ENCODE peak calls at places on chromosomes 5 and 9, in five cellular contexts. I is GM23248, S is aorta, Z is SK-N-SH, J is keratinocyte. D is an unnamed sample.
A peak's percentile ranks its signal among the peaks of the same experiment; 100 is the strongest.

GRCh38 chr5:43207601-43208000 is 15.6 kb downstream of the NIM1K start:
- DNase-seq in S (no peak), I (peak; percentile 63), Z (no peak), J (no peak), D (no peak)

GRCh38 chr5:16600397-16600796 is 16.4 kb downstream of the RETREG1 start:
- DNase-seq in I (peak; percentile 14), J (no peak), S (peak; percentile 73), Z (peak; percentile 75), D (no peak)

GRCh38 chr9:133127340-133127981 is 6.4 kb upstream of the RALGDS start:
- DNase-seq in Z (no peak), S (no peak), J (no peak), I (peak; percentile 55), D (no peak)

GRCh38 chr5:156815988-156816599 is 34.0 kb upstream of the PPP1R2B start:
- DNase-seq in S (no peak), Z (peak; percentile 53), I (peak; percentile 58), J (no peak), D (no peak)

GRCh38 chr5:151694035-151694485 is 7.3 kb upstream of the SPARC start:
- DNase-seq in I (peak; percentile 53), S (no peak), J (no peak), Z (no peak), D (no peak)

GRCh38 chr5:16457451-16457850 is 8.1 kb downstream of the ZNF622 start:
- DNase-seq in S (no peak), J (no peak), Z (no peak), I (no peak), D (no peak)

GRCh38 chr5:141565826-141566575 is 52.8 kb downstream of the DIAPH1 start:
- DNase-seq in I (peak; percentile 65), Z (no peak), S (no peak), J (no peak), D (no peak)

GRCh38 chr5:159965031-159965837 is 43.7 kb upstream of the TTC1 start:
- DNase-seq in S (peak; percentile 78), J (no peak), Z (peak; percentile 69), I (peak; percentile 80), D (no peak)

GRCh38 chr5:54217826-54218503 is 92.4 kb downstream of the ARL15 start:
- DNase-seq in I (peak; percentile 72), S (no peak), J (peak; percentile 17), Z (peak; percentile 45), D (no peak)

GRCh38 chr9:89882876-89883275 is 278.1 kb downstream of the GADD45G start:
- DNase-seq in S (no peak), J (no peak), Z (no peak), I (no peak), D (peak; percentile 7)

GRCh38 chr9:32424616-32425015 is 40.2 kb downstream of the ACO1 start:
- DNase-seq in Z (no peak), S (no peak), I (no peak), J (no peak), D (no peak)

GRCh38 chr5:93886917-93887361 is 145.5 kb upstream of the POU5F2 start:
- DNase-seq in I (no peak), S (no peak), Z (no peak), J (no peak), D (no peak)

GRCh38 chr5:150946351-150946905 is 41.6 kb upstream of the ZNF300 start:
- DNase-seq in I (peak; percentile 37), Z (peak; percentile 62), S (peak; percentile 90), J (peak; percentile 13), D (no peak)

GRCh38 chr5:161897033-161897432 is 49.1 kb downstream of the GABRA1 start:
- DNase-seq in J (no peak), S (no peak), I (no peak), Z (no peak), D (no peak)

GRCh38 chr9:89730715-89731114 is 125.9 kb downstream of the GADD45G start:
- DNase-seq in J (no peak), S (no peak), Z (no peak), I (no peak), D (no peak)

GRCh38 chr5:112584781-112585180 is 152.9 kb upstream of the APC start:
- DNase-seq in I (no peak), S (no peak), Z (no peak), J (no peak), D (no peak)
- H3K4me3 ChIP-seq in I (no peak overlapping the region), S (no peak overlapping the region), Z (no peak overlapping the region), J (no peak overlapping the region), D (no peak overlapping the region)

DNA sequence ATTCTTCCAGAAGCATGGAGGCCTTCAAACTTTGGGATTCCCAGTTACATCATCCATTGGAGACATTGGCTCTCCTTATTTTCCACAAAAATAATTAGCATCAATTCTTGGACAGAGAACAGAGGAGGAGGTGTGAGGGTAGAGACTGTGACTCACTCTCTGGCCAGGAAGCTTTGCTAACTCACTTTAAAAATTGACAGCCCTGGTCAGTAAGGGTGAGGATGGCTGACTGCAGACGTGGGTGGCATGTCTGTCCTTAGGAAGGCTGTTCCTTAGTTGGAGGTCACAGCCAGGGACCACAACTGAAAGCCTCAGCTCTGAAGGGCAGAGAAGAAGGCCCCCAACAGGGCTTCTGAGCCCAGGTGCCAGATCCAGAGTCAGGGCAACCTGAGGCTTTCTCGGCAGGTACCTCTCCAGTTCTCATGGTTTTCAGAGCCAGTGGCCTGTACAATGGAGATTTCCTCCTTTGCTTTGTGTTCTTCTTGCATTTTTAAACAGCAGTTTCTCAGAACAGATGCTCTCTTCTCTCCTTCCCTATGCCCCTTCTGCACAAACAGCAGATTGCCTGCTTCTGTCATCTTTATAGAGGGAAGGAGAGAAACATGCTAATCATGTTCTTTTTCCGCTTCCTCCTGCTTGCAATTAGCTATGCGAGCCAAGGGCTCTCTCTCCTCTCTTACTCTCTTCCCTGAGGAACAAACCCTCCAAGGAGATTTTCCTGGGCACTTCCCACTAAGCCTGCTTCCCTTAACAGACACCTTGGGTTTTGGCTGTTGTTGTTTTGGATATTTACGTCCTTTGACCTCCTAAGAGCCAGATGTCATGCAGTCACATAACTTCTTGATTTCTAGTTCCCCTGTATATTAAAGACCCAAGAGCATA is 92.5 kb upstream of the ZNF366 start:
- DNase-seq in I (peak; percentile 72), Z (no peak), S (no peak), J (no peak), D (no peak)
- H3K4me3 ChIP-seq in I (peak overlapping the region; percentile 39), Z (no peak overlapping the region), S (no peak overlapping the region), J (no peak overlapping the region), D (no peak overlapping the region)

DNA sequence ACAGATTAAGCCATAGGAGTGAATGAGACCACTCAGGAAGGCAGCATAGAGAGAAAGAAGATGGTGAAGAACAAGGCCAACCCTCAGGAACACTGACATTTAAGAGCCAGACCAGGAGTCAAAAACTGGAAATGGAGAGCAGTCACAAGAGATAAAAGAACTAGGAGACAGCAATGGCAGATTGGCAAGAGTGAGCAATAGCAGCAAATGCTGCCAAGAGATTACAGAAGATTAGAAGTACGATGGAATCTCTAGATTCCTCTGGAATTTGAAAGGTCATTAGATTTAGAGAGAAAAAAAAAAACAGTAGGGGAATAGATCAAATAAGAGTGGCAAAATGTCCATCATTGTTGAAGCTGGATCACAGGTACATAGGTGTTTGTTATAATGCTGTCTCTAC is 73.4 kb upstream of the SLC44A1 start:
- DNase-seq in I (no peak), Z (no peak), J (no peak), S (no peak), D (no peak)
- H3K4me3 ChIP-seq in I (no peak overlapping the region), Z (no peak overlapping the region), J (no peak overlapping the region), S (no peak overlapping the region), D (no peak overlapping the region)

DNA sequence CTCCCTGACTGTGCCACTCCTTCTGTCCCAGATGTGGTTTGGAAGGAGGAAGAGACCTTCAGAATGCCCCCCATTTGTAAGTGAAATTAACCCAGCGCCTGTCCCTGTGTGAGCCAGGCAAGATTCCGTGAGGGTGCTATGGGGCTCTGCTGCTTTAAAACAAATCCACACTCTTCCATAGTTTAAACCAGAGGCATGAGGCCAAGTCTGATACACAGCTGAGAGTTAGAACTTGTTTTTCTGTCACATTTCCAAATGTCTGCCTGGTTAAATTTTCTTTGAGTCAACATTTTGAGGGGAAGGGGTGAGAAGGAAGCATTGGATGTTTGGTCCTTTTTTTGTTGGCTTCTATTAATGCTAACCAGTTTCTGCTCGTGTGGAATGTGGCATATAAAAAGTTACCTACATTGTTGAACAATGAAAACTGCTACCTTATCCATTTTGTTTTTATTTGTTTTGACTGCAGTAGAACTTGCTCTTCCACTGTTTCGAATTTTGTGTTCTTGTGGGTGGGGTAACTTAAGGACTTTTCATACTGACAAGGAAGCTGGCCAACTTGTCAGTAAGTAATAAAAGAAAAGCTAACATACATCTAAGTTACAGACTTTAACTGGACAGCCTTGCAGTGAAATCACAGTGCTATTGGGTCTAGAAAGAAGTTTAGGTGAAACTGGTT is 12.9 kb downstream of the RGMB start:
- DNase-seq in Z (no peak), J (no peak), S (no peak), I (peak; percentile 53), D (no peak)
- H3K4me3 ChIP-seq in Z (no peak overlapping the region), J (no peak overlapping the region), S (no peak overlapping the region), I (peak overlapping the region; percentile 99), D (no peak overlapping the region)

DNA sequence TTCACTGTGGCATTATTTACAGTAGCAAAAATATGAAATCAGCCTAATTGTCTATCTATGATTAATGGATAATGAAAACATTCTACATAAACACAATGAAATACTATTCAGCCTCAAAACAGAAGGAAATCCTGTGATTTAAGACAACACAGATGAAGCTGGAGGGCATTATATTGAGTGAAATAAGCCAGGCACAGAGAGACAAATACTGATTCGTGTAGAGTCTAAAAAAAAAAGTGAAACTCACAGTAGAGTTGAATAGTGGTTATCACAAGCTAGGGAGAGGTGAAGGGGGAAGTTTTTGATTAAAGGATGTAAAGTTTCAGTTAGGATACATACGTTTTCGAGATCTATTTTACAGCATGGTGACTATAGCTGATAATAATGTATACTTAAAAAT is 122.2 kb downstream of the ADAMTS6 start:
- DNase-seq in Z (no peak), J (no peak), S (no peak), I (no peak), D (no peak)
- H3K4me3 ChIP-seq in Z (no peak overlapping the region), J (no peak overlapping the region), S (no peak overlapping the region), I (no peak overlapping the region), D (no peak overlapping the region)

GRCh38 chr5:140041099-140041491 is 2.0 kb downstream of the NRG2 start:
- DNase-seq in J (no peak), S (no peak), Z (no peak), I (no peak), D (no peak)

GRCh38 chr5:140042551-140043507 is at the start of gene NRG2:
- DNase-seq in I (peak; percentile 71), J (no peak), Z (peak; percentile 94), S (peak; percentile 75), D (peak; percentile 72)

GRCh38 chr5:140043508-140043872 is 391 bp upstream of the NRG2 start:
- DNase-seq in Z (peak; percentile 82), S (no peak), J (no peak), I (no peak), D (no peak)

GRCh38 chr5:140041492-140042421 is 1.3 kb downstream of the NRG2 start:
- DNase-seq in J (peak; percentile 5), Z (peak; percentile 83), I (peak; percentile 67), S (peak; percentile 80), D (peak; percentile 82)

DNA sequence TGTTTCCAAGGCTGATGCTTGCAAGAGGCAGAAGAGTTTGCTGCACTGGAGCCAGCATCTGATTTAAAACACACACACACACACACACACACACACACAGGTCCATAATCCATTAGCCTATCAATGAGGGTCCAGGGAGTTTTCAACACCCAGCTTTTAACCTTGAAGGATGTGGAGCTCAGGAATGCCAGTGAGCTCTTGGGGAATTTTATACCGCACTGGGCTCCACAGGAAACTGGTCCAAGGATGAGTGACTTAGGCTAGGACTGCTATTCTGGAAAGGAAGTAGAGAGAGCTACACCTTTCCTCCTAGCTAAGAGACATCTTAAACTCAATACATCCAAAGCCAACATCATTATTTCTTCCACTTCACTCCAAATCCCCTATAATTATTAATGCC is 942 bp upstream of the NRG2 start:
- DNase-seq in S (no peak), I (peak; percentile 3), J (no peak), Z (peak; percentile 10), D (no peak)
- H3K4me3 ChIP-seq in S (no peak overlapping the region), I (no peak overlapping the region), J (no peak overlapping the region), Z (no peak overlapping the region), D (no peak overlapping the region)